ENCODE peak calls at places on chromosomes 11 and 22, in seven cellular contexts. One of them, this sample, is unnamed.

GRCh38 chr22:47250995-47251765 is 488.7 kb downstream of the TBC1D22A start:
- DNase-seq in mesenchymal stem cell: no peak
- DNase-seq in neural progenitor cell: no peak
- DNase-seq in fibroblast of lung: no peak
- DNase-seq in SK-N-SH: no peak
- DNase-seq in GM23248: no peak
- DNase-seq in PC-3: no peak
- DNase-seq in this sample: no peak

GRCh38 chr11:74011360-74012071 is 2.6 kb upstream of the UCP3 start:
- DNase-seq in fibroblast of lung: no peak
- DNase-seq in PC-3: no peak
- DNase-seq in GM23248: peak; percentile 55
- DNase-seq in SK-N-SH: no peak
- DNase-seq in neural progenitor cell: no peak
- DNase-seq in mesenchymal stem cell: peak; percentile 63
- DNase-seq in this sample: no peak

GRCh38 chr22:46659791-46660186 is 39.6 kb downstream of the GRAMD4 start:
- DNase-seq in fibroblast of lung: no peak
- DNase-seq in GM23248: no peak
- DNase-seq in PC-3: no peak
- DNase-seq in SK-N-SH: no peak
- DNase-seq in neural progenitor cell: no peak
- DNase-seq in mesenchymal stem cell: no peak
- DNase-seq in this sample: no peak

GRCh38 chr11:46075168-46075567 is 46.1 kb downstream of the PHF21A start:
- DNase-seq in GM23248: peak; percentile 30
- DNase-seq in fibroblast of lung: peak; percentile 77
- DNase-seq in mesenchymal stem cell: peak; percentile 35
- DNase-seq in SK-N-SH: no peak
- DNase-seq in neural progenitor cell: no peak
- DNase-seq in PC-3: peak; percentile 65
- DNase-seq in this sample: no peak

GRCh38 chr11:22192289-22192641 is 620 bp upstream of the ANO5 start:
- DNase-seq in GM23248: no peak
- DNase-seq in SK-N-SH: peak; percentile 52
- DNase-seq in fibroblast of lung: peak; percentile 0
- DNase-seq in neural progenitor cell: peak; percentile 61
- DNase-seq in PC-3: no peak
- DNase-seq in mesenchymal stem cell: no peak
- DNase-seq in this sample: no peak

GRCh38 chr22:27299181-27300085 is 502.1 kb downstream of the MN1 start:
- DNase-seq in PC-3: no peak
- DNase-seq in SK-N-SH: peak; percentile 59
- DNase-seq in mesenchymal stem cell: no peak
- DNase-seq in GM23248: peak; percentile 18
- DNase-seq in fibroblast of lung: peak; percentile 84
- DNase-seq in neural progenitor cell: peak; percentile 22
- DNase-seq in this sample: no peak

GRCh38 chr22:20641198-20641892 is 132.6 kb upstream of the SERPIND1 start:
- DNase-seq in mesenchymal stem cell: no peak
- DNase-seq in neural progenitor cell: no peak
- DNase-seq in fibroblast of lung: no peak
- DNase-seq in GM23248: no peak
- DNase-seq in SK-N-SH: no peak
- DNase-seq in PC-3: no peak
- DNase-seq in this sample: no peak

GRCh38 chr11:75939992-75940391 is 125.0 kb downstream of the UVRAG start:
- DNase-seq in SK-N-SH: no peak
- DNase-seq in PC-3: no peak
- DNase-seq in fibroblast of lung: no peak
- DNase-seq in GM23248: no peak
- DNase-seq in mesenchymal stem cell: no peak
- DNase-seq in neural progenitor cell: no peak
- DNase-seq in this sample: no peak

GRCh38 chr11:30314625-30315024 is 8.3 kb upstream of the ARL14EP start:
- DNase-seq in fibroblast of lung: no peak
- DNase-seq in PC-3: peak; percentile 7
- DNase-seq in SK-N-SH: no peak
- DNase-seq in neural progenitor cell: no peak
- DNase-seq in mesenchymal stem cell: peak; percentile 8
- DNase-seq in GM23248: peak; percentile 50
- DNase-seq in this sample: no peak

GRCh38 chr22:29167032-29167911 is 38.4 kb upstream of the EMID1 start:
- DNase-seq in GM23248: no peak
- DNase-seq in fibroblast of lung: no peak
- DNase-seq in SK-N-SH: no peak
- DNase-seq in mesenchymal stem cell: no peak
- DNase-seq in neural progenitor cell: no peak
- DNase-seq in PC-3: no peak
- DNase-seq in this sample: peak; percentile 97

GRCh38 chr11:76245720-76246119 is 39.4 kb upstream of the WNT11 start:
- DNase-seq in neural progenitor cell: no peak
- DNase-seq in fibroblast of lung: no peak
- DNase-seq in SK-N-SH: no peak
- DNase-seq in GM23248: no peak
- DNase-seq in mesenchymal stem cell: no peak
- DNase-seq in PC-3: no peak
- DNase-seq in this sample: no peak

DNA sequence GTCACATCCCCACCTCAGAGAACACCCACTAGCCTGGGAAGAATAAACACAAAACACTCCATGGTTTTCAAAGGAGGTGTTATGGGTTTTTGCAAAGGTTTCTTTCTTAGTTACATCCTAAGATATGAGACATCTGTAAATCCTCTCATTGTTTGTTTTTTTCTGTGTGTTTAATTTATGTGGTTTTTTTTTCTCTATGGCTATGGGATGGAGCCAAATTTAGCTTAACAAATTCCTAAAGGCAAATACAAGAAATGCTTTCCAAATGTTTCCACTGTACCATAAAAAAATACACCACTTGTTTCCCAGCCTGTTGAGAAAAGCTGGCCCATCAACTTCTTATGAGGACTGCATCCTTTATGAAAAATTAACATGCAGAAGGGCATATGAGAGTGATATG is 137.8 kb upstream of the TTC12 start:
- DNase-seq in PC-3: no peak
- DNase-seq in mesenchymal stem cell: peak; percentile 68
- DNase-seq in fibroblast of lung: peak; percentile 73
- DNase-seq in SK-N-SH: no peak
- DNase-seq in neural progenitor cell: no peak
- DNase-seq in GM23248: no peak
- DNase-seq in this sample: no peak
- H3K4me2 ChIP-seq in PC-3: no peak overlapping the region
- H3K4me2 ChIP-seq in mesenchymal stem cell: no peak overlapping the region
- H3K4me2 ChIP-seq in fibroblast of lung: no peak overlapping the region
- H3K4me2 ChIP-seq in SK-N-SH: no peak overlapping the region
- H3K4me2 ChIP-seq in neural progenitor cell: no peak overlapping the region
- H3K4me2 ChIP-seq in GM23248: no peak overlapping the region
- H3K4me2 ChIP-seq in this sample: no peak overlapping the region

GRCh38 chr11:78300108-78300507 is 111.4 kb downstream of the USP35 start:
- DNase-seq in GM23248: no peak
- DNase-seq in SK-N-SH: no peak
- DNase-seq in mesenchymal stem cell: no peak
- DNase-seq in fibroblast of lung: no peak
- DNase-seq in PC-3: no peak
- DNase-seq in neural progenitor cell: no peak
- DNase-seq in this sample: no peak
- H3K9ac ChIP-seq in GM23248: no peak overlapping the region
- H3K9ac ChIP-seq in SK-N-SH: no peak overlapping the region
- H3K9ac ChIP-seq in mesenchymal stem cell: no peak overlapping the region
- H3K9ac ChIP-seq in fibroblast of lung: no peak overlapping the region
- H3K9ac ChIP-seq in PC-3: no peak overlapping the region
- H3K9ac ChIP-seq in neural progenitor cell: no peak overlapping the region
- H3K9ac ChIP-seq in this sample: no peak overlapping the region

GRCh38 chr22:41260871-41261270 is 20.1 kb upstream of the CHADL start:
- DNase-seq in SK-N-SH: no peak
- DNase-seq in neural progenitor cell: no peak
- DNase-seq in mesenchymal stem cell: no peak
- DNase-seq in PC-3: no peak
- DNase-seq in GM23248: no peak
- DNase-seq in fibroblast of lung: no peak
- DNase-seq in this sample: no peak
- H3K36me3 ChIP-seq in SK-N-SH: peaks cover 3% of the 10 kb centered on the region
- H3K36me3 ChIP-seq in neural progenitor cell: peaks cover 5% of the 10 kb centered on the region
- H3K36me3 ChIP-seq in mesenchymal stem cell: peaks cover 88% of the 10 kb centered on the region
- H3K36me3 ChIP-seq in PC-3: peaks cover 43% of the 10 kb centered on the region
- H3K36me3 ChIP-seq in GM23248: peaks cover 43% of the 10 kb centered on the region
- H3K36me3 ChIP-seq in fibroblast of lung: peaks cover 44% of the 10 kb centered on the region
- H3K36me3 ChIP-seq in this sample: peaks cover 99% of the 10 kb centered on the region

GRCh38 chr11:35800970-35801953 is 138.7 kb downstream of the TRIM44 start:
- DNase-seq in GM23248: no peak
- DNase-seq in SK-N-SH: no peak
- DNase-seq in mesenchymal stem cell: peak; percentile 50
- DNase-seq in PC-3: no peak
- DNase-seq in neural progenitor cell: no peak
- DNase-seq in fibroblast of lung: no peak
- DNase-seq in this sample: no peak

GRCh38 chr11:35798983-35799382 is 136.4 kb downstream of the TRIM44 start:
- DNase-seq in SK-N-SH: no peak
- DNase-seq in fibroblast of lung: no peak
- DNase-seq in PC-3: no peak
- DNase-seq in mesenchymal stem cell: no peak
- DNase-seq in neural progenitor cell: no peak
- DNase-seq in GM23248: no peak
- DNase-seq in this sample: no peak

GRCh38 chr11:35796542-35796941 is 134.0 kb downstream of the TRIM44 start:
- DNase-seq in mesenchymal stem cell: peak; percentile 77
- DNase-seq in GM23248: peak; percentile 66
- DNase-seq in PC-3: peak; percentile 95
- DNase-seq in SK-N-SH: no peak
- DNase-seq in fibroblast of lung: peak; percentile 34
- DNase-seq in neural progenitor cell: no peak
- DNase-seq in this sample: no peak

GRCh38 chr11:35799655-35800054 is 137.1 kb downstream of the TRIM44 start:
- DNase-seq in mesenchymal stem cell: no peak
- DNase-seq in PC-3: no peak
- DNase-seq in fibroblast of lung: no peak
- DNase-seq in SK-N-SH: no peak
- DNase-seq in GM23248: no peak
- DNase-seq in neural progenitor cell: no peak
- DNase-seq in this sample: no peak

DNA sequence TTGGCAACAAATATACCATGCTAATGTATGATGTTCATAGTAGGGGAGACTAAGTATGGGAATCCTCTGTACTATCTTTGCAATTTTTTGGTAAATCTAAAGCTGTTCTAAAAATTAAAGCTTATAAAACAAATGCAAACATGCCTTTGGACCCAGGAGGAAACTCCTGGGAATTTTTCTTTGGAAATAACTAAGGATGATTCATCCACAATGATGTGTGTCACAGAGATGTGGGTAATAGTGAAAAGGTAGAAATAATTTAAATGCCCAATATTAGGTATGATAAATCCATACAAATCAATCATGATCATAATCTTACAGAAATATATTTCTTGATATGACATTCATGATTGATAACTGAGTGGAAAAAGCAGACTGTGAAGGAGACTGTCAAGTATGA is 135.8 kb downstream of the TRIM44 start:
- DNase-seq in GM23248: peak; percentile 51
- DNase-seq in SK-N-SH: no peak
- DNase-seq in PC-3: peak; percentile 69
- DNase-seq in mesenchymal stem cell: peak; percentile 23
- DNase-seq in fibroblast of lung: peak; percentile 29
- DNase-seq in neural progenitor cell: no peak
- DNase-seq in this sample: no peak
- H3K4me2 ChIP-seq in GM23248: no peak overlapping the region
- H3K4me2 ChIP-seq in SK-N-SH: peak overlapping the region; percentile 14
- H3K4me2 ChIP-seq in PC-3: peak overlapping the region; percentile 74
- H3K4me2 ChIP-seq in mesenchymal stem cell: no peak overlapping the region
- H3K4me2 ChIP-seq in fibroblast of lung: no peak overlapping the region
- H3K4me2 ChIP-seq in neural progenitor cell: no peak overlapping the region
- H3K4me2 ChIP-seq in this sample: no peak overlapping the region

DNA sequence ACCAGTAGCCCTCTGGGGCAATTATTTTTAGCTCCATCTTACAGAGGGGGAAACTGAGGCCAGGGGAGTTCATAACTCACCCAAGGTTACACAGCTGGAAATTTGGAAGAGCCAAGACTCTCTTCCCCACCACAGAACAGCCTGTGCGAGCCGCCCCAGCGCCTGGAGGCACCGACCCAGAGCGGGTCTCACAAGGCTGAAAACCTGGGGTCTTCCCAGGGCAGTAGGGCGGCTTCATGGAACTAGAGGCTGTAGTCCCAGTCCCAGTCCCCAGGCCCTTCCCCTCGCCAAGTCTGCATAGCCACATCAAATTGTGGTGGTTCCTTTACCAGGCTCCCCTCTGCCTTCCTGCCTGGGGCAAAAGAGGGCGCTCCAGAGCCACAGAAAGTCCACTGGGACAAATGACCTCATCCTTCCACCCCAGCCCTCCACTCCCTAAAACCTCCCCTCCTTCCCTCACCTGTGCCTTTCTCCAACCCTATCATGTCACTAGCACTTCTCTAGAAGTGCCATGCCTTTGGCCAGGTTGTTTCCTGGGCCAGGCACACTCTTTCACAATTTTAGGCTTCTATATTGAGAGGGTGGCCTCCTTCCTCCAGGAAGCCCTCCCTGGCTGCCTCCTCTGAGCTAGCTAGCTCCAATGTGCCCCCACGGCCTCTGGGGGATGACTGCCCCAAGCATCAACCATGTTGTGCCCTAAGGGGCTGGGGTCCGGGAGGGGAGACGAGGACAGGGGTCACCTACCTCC is 15.2 kb upstream of the CDC42EP1 start:
- DNase-seq in neural progenitor cell: peak; percentile 83
- DNase-seq in GM23248: peak; percentile 80
- DNase-seq in SK-N-SH: peak; percentile 56
- DNase-seq in mesenchymal stem cell: peak; percentile 84
- DNase-seq in fibroblast of lung: peak; percentile 44
- DNase-seq in PC-3: peak; percentile 78
- DNase-seq in this sample: peak; percentile 34
- H3K9ac ChIP-seq in neural progenitor cell: no peak overlapping the region
- H3K9ac ChIP-seq in GM23248: peak overlapping the region; percentile 66
- H3K9ac ChIP-seq in SK-N-SH: peak overlapping the region; percentile 21
- H3K9ac ChIP-seq in mesenchymal stem cell: peak overlapping the region; percentile 78
- H3K9ac ChIP-seq in fibroblast of lung: peak overlapping the region; percentile 57
- H3K9ac ChIP-seq in PC-3: no peak overlapping the region
- H3K9ac ChIP-seq in this sample: no peak overlapping the region

GRCh38 chr11:7640826-7641225 is 32.5 kb downstream of the CYB5R2 start:
- DNase-seq in GM23248: no peak
- DNase-seq in SK-N-SH: no peak
- DNase-seq in PC-3: no peak
- DNase-seq in mesenchymal stem cell: no peak
- DNase-seq in neural progenitor cell: no peak
- DNase-seq in fibroblast of lung: no peak
- DNase-seq in this sample: no peak

GRCh38 chr11:7639643-7640025 is 33.7 kb downstream of the CYB5R2 start:
- DNase-seq in mesenchymal stem cell: no peak
- DNase-seq in SK-N-SH: no peak
- DNase-seq in neural progenitor cell: no peak
- DNase-seq in PC-3: no peak
- DNase-seq in fibroblast of lung: no peak
- DNase-seq in GM23248: no peak
- DNase-seq in this sample: no peak

GRCh38 chr11:7638710-7639642 is 34.3 kb downstream of the CYB5R2 start:
- DNase-seq in neural progenitor cell: no peak
- DNase-seq in SK-N-SH: no peak
- DNase-seq in mesenchymal stem cell: no peak
- DNase-seq in GM23248: no peak
- DNase-seq in fibroblast of lung: no peak
- DNase-seq in PC-3: no peak
- DNase-seq in this sample: no peak

GRCh38 chr11:7643323-7643722 is 30.0 kb downstream of the CYB5R2 start:
- DNase-seq in PC-3: no peak
- DNase-seq in mesenchymal stem cell: no peak
- DNase-seq in fibroblast of lung: no peak
- DNase-seq in neural progenitor cell: peak; percentile 34
- DNase-seq in GM23248: no peak
- DNase-seq in SK-N-SH: no peak
- DNase-seq in this sample: no peak

GRCh38 chr11:7642747-7643146 is 30.6 kb downstream of the CYB5R2 start:
- DNase-seq in GM23248: no peak
- DNase-seq in neural progenitor cell: no peak
- DNase-seq in fibroblast of lung: no peak
- DNase-seq in PC-3: peak; percentile 59
- DNase-seq in mesenchymal stem cell: no peak
- DNase-seq in SK-N-SH: no peak
- DNase-seq in this sample: no peak
- H3K36me3 ChIP-seq in GM23248: no peaks in the 10 kb centered on the region
- H3K36me3 ChIP-seq in neural progenitor cell: no peaks in the 10 kb centered on the region
- H3K36me3 ChIP-seq in fibroblast of lung: no peaks in the 10 kb centered on the region
- H3K36me3 ChIP-seq in PC-3: no peaks in the 10 kb centered on the region
- H3K36me3 ChIP-seq in mesenchymal stem cell: no peaks in the 10 kb centered on the region
- H3K36me3 ChIP-seq in SK-N-SH: no peaks in the 10 kb centered on the region
- H3K36me3 ChIP-seq in this sample: no peaks in the 10 kb centered on the region